ENCODE peak calls at places on chromosomes 6 and 20, in four cellular contexts. D is sigmoid colon, X is astrocyte of the spinal cord, V is astrocyte. S is an unnamed sample.

GRCh38 chr6:36713846-36714245 is 16.2 kb downstream of the RAB44 start:
- DNase-seq in V (no peak), X (no peak), D (no peak), S (no peak)

GRCh38 chr6:76771076-76771634 is 692.1 kb downstream of the HTR1B start:
- DNase-seq in V (no peak), X (no peak), D (no peak), S (no peak)

GRCh38 chr20:652611-653109 is 340 bp downstream of the SRXN1 start:
- DNase-seq in V (peak), D (peak), X (peak), S (no peak)

GRCh38 chr6:146123611-146124010 is 94.7 kb downstream of the GRM1 start:
- DNase-seq in D (no peak), X (no peak), V (no peak), S (no peak)

GRCh38 chr6:148217921-148218320 is 124.7 kb upstream of the SASH1 start:
- DNase-seq in D (no peak), V (no peak), X (no peak), S (no peak)

GRCh38 chr20:15076785-15077184 is 739.4 kb upstream of the FLRT3 start:
- DNase-seq in V (no peak), D (no peak), X (no peak), S (no peak)

GRCh38 chr6:157491571-157492232 is 110.7 kb downstream of the ZDHHC14 start:
- DNase-seq in D (no peak), V (no peak), X (no peak), S (no peak)

GRCh38 chr6:129634411-129635230 is 75.4 kb downstream of the ARHGAP18 start:
- DNase-seq in D (no peak), V (peak), X (peak), S (no peak)

GRCh38 chr20:44091026-44091425 is 96.0 kb downstream of the JPH2 start:
- DNase-seq in X (no peak), V (no peak), D (peak), S (no peak)

GRCh38 chr6:12980741-12981140 is 264.2 kb downstream of the PHACTR1 start:
- DNase-seq in D (no peak), X (no peak), V (no peak), S (no peak)

GRCh38 chr20:15658295-15658694 is 915.0 kb downstream of the KIF16B start:
- DNase-seq in D (no peak), V (no peak), X (no peak), S (no peak)

GRCh38 chr6:3247255-3248146 is 11.2 kb upstream of the PSMG4 start:
- DNase-seq in X (peak), V (peak), D (peak), S (peak)

GRCh38 chr20:63035284-63036185 is 28.8 kb upstream of the BHLHE23 start:
- DNase-seq in D (peak), V (no peak), X (no peak), S (no peak)

GRCh38 chr20:728022-728944 is 40.0 kb downstream of the SLC52A3 start:
- DNase-seq in X (peak), D (no peak), V (peak), S (no peak)

DNA sequence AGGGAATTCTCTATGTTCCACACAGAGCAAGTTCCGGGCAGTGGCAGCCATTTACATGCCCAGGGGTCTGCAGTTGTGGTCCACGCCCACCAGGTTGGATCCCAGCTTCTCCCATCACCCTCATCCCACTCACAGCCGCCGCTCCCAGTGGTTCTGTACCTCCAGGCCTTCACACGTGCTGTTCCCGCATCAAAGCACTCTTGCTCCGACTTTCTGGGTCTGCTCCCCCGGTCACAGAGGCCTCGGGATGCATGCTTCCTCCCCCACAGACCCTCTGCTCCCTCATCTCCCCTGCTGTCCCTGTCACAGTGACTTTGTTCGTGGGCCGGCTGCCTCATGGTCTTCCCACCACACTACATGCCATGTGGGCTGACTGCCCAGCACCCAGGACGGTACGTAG is 332.5 kb downstream of the TAF4 start:
- DNase-seq in X (no peak), V (no peak), D (no peak), S (no peak)
- H3K4me3 ChIP-seq in X (no peak), V (no peak), D (no peak), S (no peak)

DNA sequence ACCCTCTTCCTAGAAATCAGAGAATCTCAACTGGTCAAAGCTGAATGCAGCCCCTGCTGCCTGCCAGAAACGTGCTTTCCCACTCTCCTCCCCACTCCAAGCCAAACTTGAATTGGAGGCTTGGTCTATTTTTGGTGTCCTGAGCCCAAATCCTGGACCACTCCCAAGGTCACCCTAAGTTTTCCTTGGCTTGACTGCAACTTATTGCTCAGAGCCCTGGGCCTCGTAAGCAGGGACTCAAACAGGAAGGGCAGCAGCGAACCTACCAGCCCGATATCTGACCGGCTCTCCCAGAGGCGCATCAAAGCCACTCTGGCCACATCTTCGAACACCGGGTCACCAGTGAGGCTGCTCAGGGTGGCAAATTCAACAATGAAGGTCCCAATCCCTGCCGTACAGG is 12.7 kb downstream of the EDEM2 start:
- DNase-seq in X (no peak), D (no peak), V (no peak), S (no peak)
- TF ChIP-seq CTCF in X (no peak), D (no peak), V (no peak), S (no peak)

GRCh38 chr6:75204222-75204958 is 1.5 kb downstream of the COL12A1 start:
- DNase-seq in V (peak), X (peak), D (peak), S (peak)

GRCh38 chr6:75205776-75206334 is at the start of gene COL12A1:
- DNase-seq in D (peak), X (peak), V (peak), S (peak)

GRCh38 chr6:75207211-75207984 is 1.5 kb upstream of the COL12A1 start:
- DNase-seq in X (peak), V (peak), D (peak), S (no peak)

GRCh38 chr6:75204959-75205775 is 686 bp downstream of the COL12A1 start:
- DNase-seq in D (peak), V (peak), X (peak), S (no peak)

DNA sequence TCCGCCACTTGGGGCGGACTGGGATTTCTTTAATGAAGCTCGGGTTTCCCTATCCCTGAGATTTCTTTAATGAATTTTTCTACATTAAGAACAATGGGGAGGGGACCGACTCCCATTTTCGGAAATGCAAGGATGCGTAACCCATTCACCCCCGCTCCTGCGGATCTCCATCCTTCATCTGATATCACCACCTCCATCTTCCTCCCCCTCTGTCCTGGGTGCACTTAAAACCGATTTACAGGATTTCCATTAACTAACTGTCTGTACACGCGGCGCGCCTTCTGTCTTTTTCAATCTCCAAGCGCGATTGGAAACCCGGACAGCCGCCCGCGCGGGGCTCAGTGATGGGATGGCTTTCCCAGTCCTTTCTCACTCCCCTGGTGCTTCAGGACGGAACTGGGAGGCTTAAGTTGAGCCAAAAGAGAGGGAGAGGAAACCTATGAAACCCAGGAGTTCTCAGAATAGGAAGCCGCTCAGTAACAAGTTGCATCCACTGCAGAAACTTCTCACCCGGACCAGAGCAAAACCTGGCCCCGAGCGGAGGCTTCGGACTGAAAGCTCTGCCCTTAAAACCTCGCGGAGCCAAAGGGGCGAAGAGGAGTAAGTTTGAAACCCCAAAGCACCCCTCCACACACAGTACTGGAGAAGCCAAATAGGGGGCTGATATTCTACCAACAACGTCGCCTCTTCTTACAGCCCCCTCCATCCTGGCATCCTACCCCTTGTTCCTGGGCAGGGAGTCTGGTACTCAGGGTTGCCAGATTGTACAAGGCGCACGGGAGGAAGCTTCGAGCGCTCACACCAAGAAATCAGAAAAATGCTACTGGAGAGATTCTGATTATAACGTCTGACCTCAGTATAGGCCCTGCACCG is 721 bp upstream of the COL12A1 start:
- DNase-seq in V (peak), D (peak), X (peak), S (no peak)
- H3K4me3 ChIP-seq in V (peak), D (peak), X (peak), S (peak)

GRCh38 chr6:137661601-137662000 is 167.4 kb upstream of the OLIG3 start:
- DNase-seq in X (no peak), D (no peak), V (no peak), S (no peak)
- TF ChIP-seq CTCF in X (peak), D (peak), V (peak), S (peak)

GRCh38 chr6:100465701-100466409 is 1.1 kb upstream of the SIM1 start:
- DNase-seq in V (no peak), D (no peak), X (peak), S (no peak)
- H3K4me3 ChIP-seq in V (no peak), D (no peak), X (no peak), S (peak)

GRCh38 chr6:14320342-14320741 is 202.8 kb downstream of the CD83 start:
- DNase-seq in X (no peak), V (no peak), D (no peak), S (no peak)

GRCh38 chr6:14324042-14324441 is 206.5 kb downstream of the CD83 start:
- DNase-seq in D (no peak), X (peak), V (peak), S (no peak)

GRCh38 chr6:14317616-14318015 is 200.0 kb downstream of the CD83 start:
- DNase-seq in X (no peak), V (no peak), D (no peak), S (no peak)

GRCh38 chr6:14322841-14323240 is 205.3 kb downstream of the CD83 start:
- DNase-seq in X (no peak), V (no peak), D (no peak), S (no peak)

DNA sequence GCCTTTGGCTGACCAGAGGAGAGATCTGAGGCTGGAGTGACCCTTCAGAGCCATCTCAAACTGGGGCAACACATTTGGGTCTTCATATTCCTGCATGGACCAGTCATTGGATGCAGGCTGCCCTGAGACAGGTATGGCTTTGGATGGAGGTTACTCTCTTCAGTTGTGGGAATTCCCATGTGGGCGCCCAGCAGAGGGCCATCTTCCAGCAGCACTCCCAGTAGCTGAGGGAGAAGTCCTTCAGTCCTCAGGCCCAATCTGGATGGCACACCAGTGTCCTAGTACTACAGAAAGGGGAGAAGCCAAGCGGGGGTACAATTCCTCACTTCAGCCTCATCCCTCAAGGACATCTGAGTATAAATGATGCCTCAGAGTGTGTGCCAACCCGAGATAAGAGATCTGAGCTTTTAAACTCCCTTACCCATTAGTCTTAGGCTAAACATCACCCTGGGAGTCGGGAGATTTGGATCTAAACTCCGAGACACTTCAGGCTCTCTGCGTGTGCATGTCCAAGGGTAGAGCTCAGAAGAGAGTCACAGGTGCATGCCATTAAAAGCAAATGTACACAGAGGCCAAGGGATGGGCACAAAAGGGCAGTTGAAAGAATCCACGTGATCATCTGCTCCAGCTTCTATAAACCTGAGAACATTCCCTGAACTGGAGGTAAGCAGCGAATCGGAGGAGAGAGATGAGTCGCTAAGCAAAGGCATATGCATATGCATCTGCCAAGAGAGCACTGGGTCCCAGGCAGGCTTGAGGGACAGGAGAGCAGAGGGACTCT is 204.6 kb downstream of the CD83 start:
- DNase-seq in X (no peak), V (no peak), D (no peak), S (no peak)
- TF ChIP-seq CTCF in X (no peak), V (no peak), D (no peak), S (peak)

GRCh38 chr20:47317127-47317895 is 39.2 kb downstream of the ZMYND8 start:
- DNase-seq in D (peak), V (peak), X (peak), S (peak)
- H3K4me3 ChIP-seq in D (no peak), V (peak), X (no peak), S (no peak)

DNA sequence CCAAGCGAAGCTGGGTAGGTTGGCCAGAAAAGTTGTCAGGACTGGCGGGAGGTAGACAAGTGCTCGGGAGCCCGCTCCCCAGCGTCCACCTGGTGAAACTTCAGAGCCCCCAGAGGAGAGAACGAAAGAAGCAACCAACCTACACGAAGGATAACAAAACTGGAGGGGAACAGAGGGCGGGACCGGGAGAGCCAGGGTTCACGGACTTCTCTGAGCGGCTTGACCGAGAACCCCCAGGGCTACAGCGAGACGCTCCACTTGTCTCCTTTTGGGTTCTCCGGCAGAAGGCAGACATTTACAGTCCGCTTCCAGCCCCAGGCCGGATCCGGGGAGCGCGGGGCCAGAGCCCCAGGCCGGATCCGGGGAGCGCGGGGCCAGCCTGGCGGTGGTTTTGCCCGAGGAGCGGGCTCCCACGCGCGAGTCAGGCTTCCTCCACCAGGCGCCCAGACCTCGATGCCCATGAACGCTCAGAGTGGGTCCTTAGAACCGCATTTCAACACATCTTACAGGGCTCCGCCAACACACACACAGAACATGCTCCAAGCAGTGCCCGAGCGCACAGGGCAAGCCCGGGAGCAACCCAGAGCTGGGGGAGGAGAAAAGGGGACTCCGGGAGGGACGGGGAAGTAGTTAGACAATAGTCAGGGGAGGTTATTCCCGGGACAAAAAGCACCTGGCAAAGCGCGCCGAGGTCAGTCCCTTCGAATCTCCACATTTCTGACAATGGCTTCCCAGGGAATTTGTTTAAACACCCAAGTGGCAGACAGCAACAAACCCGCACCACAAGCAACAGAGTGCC is 1.1 kb downstream of the PTPRK start:
- DNase-seq in D (peak), X (peak), V (peak), S (no peak)
- TF ChIP-seq CTCF in D (no peak), X (peak), V (peak), S (peak)

DNA sequence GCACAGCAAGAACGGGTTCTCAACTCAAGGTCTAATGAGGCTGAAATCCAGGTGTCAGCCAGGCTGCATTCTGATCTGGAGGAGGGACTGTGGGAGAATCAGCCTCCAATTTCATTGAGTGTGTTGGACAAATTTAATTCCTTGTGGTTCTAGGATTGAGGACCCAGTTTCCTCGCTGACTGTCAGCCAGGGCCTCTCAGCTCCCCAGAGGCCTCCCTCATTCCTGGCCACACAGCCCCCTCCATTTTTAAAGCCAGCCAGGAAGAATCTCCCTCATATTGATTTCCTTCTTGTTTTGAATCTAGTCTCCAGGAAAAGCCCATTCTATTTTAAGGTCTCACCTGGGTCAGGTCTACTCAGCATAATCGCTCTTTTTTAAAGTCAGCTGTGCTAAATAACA is 73.7 kb upstream of the ARMC2 start:
- DNase-seq in V (no peak), X (no peak), D (no peak), S (no peak)
- H3K4me3 ChIP-seq in V (no peak), X (no peak), D (no peak), S (no peak)

GRCh38 chr6:79233611-79234149 is 802 bp downstream of the HMGN3 start:
- DNase-seq in V (peak), D (peak), X (peak), S (peak)

GRCh38 chr6:79230149-79230548 is 4.3 kb downstream of the HMGN3 start:
- DNase-seq in X (no peak), V (no peak), D (no peak), S (no peak)

GRCh38 chr6:79232696-79233462 is 1.6 kb downstream of the HMGN3 start:
- DNase-seq in V (no peak), X (no peak), D (no peak), S (no peak)

GRCh38 chr6:79231101-79231500 is 3.4 kb downstream of the HMGN3 start:
- DNase-seq in D (no peak), V (peak), X (no peak), S (no peak)

DNA sequence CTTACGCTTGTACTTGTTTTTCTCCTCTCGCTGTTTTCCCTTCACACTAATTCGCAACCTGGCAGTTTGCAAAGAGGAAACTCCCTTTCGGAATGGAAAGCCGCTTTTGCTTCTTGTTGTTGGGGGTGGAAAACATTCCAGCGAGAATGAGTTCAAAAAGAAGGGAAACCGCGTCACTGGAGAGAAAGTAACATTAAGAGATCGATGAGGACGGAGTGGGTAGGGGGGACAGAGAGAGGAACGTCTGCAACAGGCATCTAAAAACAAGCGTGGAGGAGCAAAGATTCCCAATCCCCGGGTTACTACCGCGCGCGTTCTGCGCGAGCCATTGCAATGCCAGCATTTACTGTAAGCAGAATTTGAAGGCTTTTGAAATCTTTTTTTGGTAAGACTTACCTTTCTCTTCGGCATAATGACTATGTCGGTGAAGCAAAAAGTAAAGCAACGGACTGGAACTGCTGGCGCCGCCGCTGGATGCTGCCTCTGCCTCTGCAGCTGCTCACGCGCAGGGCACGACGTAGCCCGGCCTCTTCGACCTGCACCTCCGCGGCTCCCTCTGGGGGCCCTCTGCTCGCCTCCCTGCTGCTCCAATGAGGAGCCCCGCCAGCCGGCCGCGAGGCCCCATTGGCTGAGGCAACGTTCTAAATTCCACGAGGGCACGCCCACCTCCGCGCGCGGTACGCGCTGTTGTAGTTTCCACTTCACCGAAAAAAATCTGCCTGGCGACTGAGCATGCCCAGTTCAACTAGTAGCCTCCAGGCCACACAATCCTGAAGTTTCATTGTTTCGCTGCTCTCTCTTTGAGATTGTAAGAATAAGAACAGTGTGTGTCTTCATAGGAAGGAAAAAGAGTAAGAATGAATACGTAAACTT is at the start of gene HMGN3:
- DNase-seq in X (peak), V (peak), D (peak), S (peak)
- TF ChIP-seq CTCF in X (no peak), V (no peak), D (no peak), S (no peak)